ENCODE peak calls at places on chromosomes 2 and 18, in ten cellular contexts. Z is neural progenitor cell, W is HCT116, Q is GM12878, N is neuronal stem cell, X is fibroblast of lung, U is mesenchymal stem cell, P is Karpas-422, B is IMR-90, V is OCI-LY7. O is an unnamed sample.

GRCh38 chr2:2104331-2104730 is 226.7 kb downstream of the MYT1L start:
- DNase-seq in Z (no peak), W (no peak), Q (no peak), N (no peak), X (no peak), U (no peak), P (no peak), B (no peak), V (no peak), O (no peak)

GRCh38 chr2:217943379-217944321 is 59.1 kb downstream of the TNS1 start:
- DNase-seq in Z (peak; percentile 85), W (peak; percentile 4), Q (no peak), N (peak; percentile 50), X (peak; percentile 44), U (peak; percentile 74), P (peak; percentile 52), B (peak; percentile 58), V (no peak), O (peak; percentile 98)

GRCh38 chr18:8724452-8724851 is 19.1 kb downstream of the MTCL1 start:
- DNase-seq in Z (no peak), W (no peak), Q (no peak), N (no peak), X (no peak), U (no peak), P (no peak), B (no peak), V (no peak), O (no peak)

GRCh38 chr2:237701859-237702370 is 74.5 kb downstream of the LRRFIP1 start:
- DNase-seq in Z (no peak), W (no peak), Q (no peak), N (no peak), X (no peak), U (no peak), P (no peak), B (no peak), V (no peak), O (no peak)

GRCh38 chr2:37671013-37671815 is at the start of gene CDC42EP3:
- DNase-seq in Z (peak; percentile 88), W (no peak), Q (no peak), N (peak; percentile 69), X (no peak), U (peak; percentile 65), P (peak; percentile 77), B (no peak), V (peak; percentile 66), O (peak; percentile 93)

GRCh38 chr2:237723613-237724012 is 75.0 kb upstream of the RBM44 start:
- DNase-seq in Z (peak; percentile 78), W (no peak), Q (no peak), N (no peak), X (peak; percentile 51), U (peak; percentile 76), P (no peak), B (peak; percentile 57), V (peak; percentile 70), O (no peak)

GRCh38 chr18:13800505-13801259 is 23.3 kb upstream of the MC5R start:
- DNase-seq in Z (peak; percentile 80), W (peak; percentile 55), Q (no peak), N (peak; percentile 32), X (peak; percentile 26), U (no peak), P (peak; percentile 85), B (peak; percentile 18), V (no peak), O (peak; percentile 87)

GRCh38 chr18:71442830-71443229 is 1101.3 kb downstream of the CBLN2 start:
- DNase-seq in Z (no peak), W (no peak), Q (no peak), N (no peak), X (peak; percentile 82), U (no peak), P (no peak), B (no peak), V (no peak), O (no peak)

GRCh38 chr18:75679347-75679746 is 251.8 kb upstream of the SMIM21 start:
- DNase-seq in Z (no peak), W (no peak), Q (no peak), N (no peak), X (no peak), U (no peak), P (no peak), B (no peak), V (no peak), O (peak; percentile 36)

GRCh38 chr2:146952691-146953090 is 892.1 kb upstream of the ACVR2A start:
- DNase-seq in Z (no peak), W (no peak), Q (no peak), N (no peak), X (peak; percentile 16), U (no peak), P (no peak), B (no peak), V (no peak), O (no peak)

GRCh38 chr2:102841107-102841840 is 79.4 kb downstream of the TMEM182 start:
- DNase-seq in Z (peak; percentile 87), W (peak; percentile 7), Q (no peak), N (peak; percentile 64), X (peak; percentile 50), U (peak; percentile 44), P (peak; percentile 82), B (peak; percentile 35), V (peak; percentile 24), O (peak; percentile 34)

GRCh38 chr2:39394427-39395002 is 42.6 kb downstream of the MAP4K3 start:
- DNase-seq in Z (no peak), W (no peak), Q (no peak), N (no peak), X (no peak), U (no peak), P (no peak), B (no peak), V (no peak), O (peak; percentile 30)

GRCh38 chr2:58039170-58039611 is 7.4 kb upstream of the VRK2 start:
- DNase-seq in Z (no peak), W (no peak), Q (no peak), N (no peak), X (peak; percentile 34), U (peak; percentile 30), P (peak; percentile 78), B (peak; percentile 75), V (peak; percentile 48), O (peak; percentile 70)

GRCh38 chr2:58045580-58046334 is 849 bp upstream of the VRK2 start:
- DNase-seq in Z (no peak), W (no peak), Q (no peak), N (no peak), X (no peak), U (no peak), P (no peak), B (no peak), V (peak; percentile 15), O (no peak)

GRCh38 chr2:58046335-58046584 is 346 bp upstream of the VRK2 start:
- DNase-seq in Z (no peak), W (no peak), Q (no peak), N (no peak), X (no peak), U (no peak), P (no peak), B (no peak), V (no peak), O (no peak)

GRCh38 chr2:58044145-58044544 is 2.5 kb upstream of the VRK2 start:
- DNase-seq in Z (no peak), W (no peak), Q (no peak), N (no peak), X (no peak), U (no peak), P (no peak), B (no peak), V (no peak), O (no peak)

GRCh38 chr2:58042486-58042970 is 4.1 kb upstream of the VRK2 start:
- DNase-seq in Z (no peak), W (peak; percentile 92), Q (no peak), N (no peak), X (peak; percentile 76), U (peak; percentile 59), P (no peak), B (peak; percentile 89), V (no peak), O (peak; percentile 47)
- H3K4me2 ChIP-seq in Z (no peak overlapping the region), W (peak overlapping the region; percentile 63), Q (no peak overlapping the region), N (no peak overlapping the region), X (peak overlapping the region; percentile 37), U (no peak overlapping the region), P (no peak overlapping the region), B (peak overlapping the region; percentile 46), V (no peak overlapping the region), O (peak overlapping the region; percentile 42)

DNA sequence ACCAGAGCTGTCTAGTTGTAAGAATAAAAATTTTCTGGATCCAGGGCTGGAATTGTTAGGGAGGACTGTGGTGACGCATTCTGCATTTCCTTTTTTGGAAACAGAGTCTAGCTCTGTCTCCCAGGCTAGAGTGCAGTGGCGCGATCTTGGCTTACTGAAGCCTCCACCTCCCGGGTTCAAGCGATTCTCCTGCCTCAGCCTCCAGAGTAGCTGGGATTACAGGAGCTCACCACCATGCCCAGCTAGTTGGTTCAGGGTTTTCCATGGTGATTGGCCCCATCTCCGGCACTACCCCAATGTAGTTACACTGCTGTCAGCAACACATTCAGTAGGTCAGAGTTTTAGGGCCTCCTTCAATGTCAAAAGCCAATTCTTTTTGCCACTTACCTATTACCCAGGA is 58.6 kb upstream of the RNF152 start:
- DNase-seq in Z (no peak), W (no peak), Q (no peak), N (no peak), X (no peak), U (no peak), P (no peak), B (no peak), V (no peak), O (no peak)
- H2AFZ ChIP-seq in Z (no peak overlapping the region), W (no peak overlapping the region), Q (no peak overlapping the region), N (no peak overlapping the region), X (no peak overlapping the region), U (no peak overlapping the region), P (no peak overlapping the region), B (no peak overlapping the region), V (no peak overlapping the region), O (no peak overlapping the region)

GRCh38 chr2:85327757-85328617 is at the start of gene TGOLN2:
- DNase-seq in Z (peak; percentile 97), W (peak; percentile 77), Q (peak; percentile 73), N (peak; percentile 85), X (peak; percentile 90), U (peak; percentile 93), P (peak; percentile 99), B (peak; percentile 85), V (peak; percentile 96), O (peak; percentile 99)
- H3K4me2 ChIP-seq in Z (peak within 1 kb of the TSS; percentile 96), W (peak within 1 kb of the TSS; percentile 90), Q (peak within 1 kb of the TSS; percentile 95), N (peak within 1 kb of the TSS; percentile 95), X (peak within 1 kb of the TSS; percentile 92), U (peak within 1 kb of the TSS; percentile 95), P (peak within 1 kb of the TSS; percentile 97), B (peak within 1 kb of the TSS; percentile 100), V (peak within 1 kb of the TSS; percentile 99), O (peak within 1 kb of the TSS; percentile 98)

DNA sequence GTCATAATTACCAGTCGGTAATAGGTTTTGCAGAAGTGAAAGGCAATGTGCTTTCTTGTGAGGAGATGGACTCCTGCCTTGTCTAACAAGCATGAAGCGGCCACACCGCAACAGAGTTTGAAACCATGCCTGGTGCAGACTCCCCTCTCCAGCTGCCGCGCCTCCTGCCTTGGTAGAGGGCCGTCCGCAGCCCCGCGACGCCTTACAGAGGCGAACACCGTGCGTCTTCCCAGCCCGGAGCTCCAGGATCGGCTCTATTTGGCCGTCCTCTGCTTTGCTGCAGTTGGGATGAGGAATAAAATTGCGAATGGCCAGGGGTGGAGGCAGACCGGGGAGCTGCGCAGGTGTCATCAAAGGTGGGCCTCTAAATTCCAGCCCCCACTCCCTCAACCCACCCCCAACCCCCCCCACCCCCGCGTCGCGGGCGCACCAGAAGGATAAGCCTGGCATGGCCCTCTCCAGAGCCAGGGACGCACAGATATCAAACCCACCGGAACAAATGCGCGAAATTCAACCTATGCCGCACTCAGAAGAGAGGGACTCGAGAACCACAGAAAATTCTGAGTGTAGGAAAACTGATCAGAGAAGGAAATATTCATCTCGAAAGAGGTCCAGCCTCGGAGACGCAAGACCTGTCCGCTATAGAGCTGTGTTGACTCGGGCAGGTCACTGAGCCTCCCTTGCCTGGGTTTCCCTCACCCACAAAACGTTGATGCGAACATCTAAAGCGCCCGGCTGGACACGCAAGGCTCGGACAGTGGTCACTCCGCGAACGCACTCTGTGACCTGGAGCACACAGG is 1.1 kb downstream of the TRABD2A start:
- DNase-seq in Z (peak; percentile 68), W (no peak), Q (no peak), N (no peak), X (no peak), U (peak; percentile 25), P (no peak), B (no peak), V (peak; percentile 28), O (peak; percentile 84)
- H2AFZ ChIP-seq in Z (peak overlapping the region; percentile 92), W (no peak overlapping the region), Q (no peak overlapping the region), N (peak overlapping the region; percentile 93), X (no peak overlapping the region), U (no peak overlapping the region), P (no peak overlapping the region), B (peak overlapping the region; percentile 95), V (no peak overlapping the region), O (peak overlapping the region; percentile 81)